ENCODE peak calls at places on chromosomes 6 and 20, in seven cellular contexts. X, T, L, I, J, N and M are unnamed samples.

GRCh38 chr6:74925683-74926082 is 280.2 kb downstream of the COL12A1 start:
- DNase-seq in X (no peak), T (no peak), L (no peak), I (no peak), J (no peak), N (no peak), M (no peak)

GRCh38 chr6:3356824-3357420 is 98.2 kb downstream of the PSMG4 start:
- DNase-seq in X (no peak), T (no peak), L (no peak), I (no peak), J (peak; percentile 63), N (no peak), M (no peak)

GRCh38 chr6:42925248-42925857 is 3.9 kb upstream of the CNPY3 start:
- DNase-seq in X (peak; percentile 76), T (peak; percentile 73), L (no peak), I (no peak), J (peak; percentile 92), N (no peak), M (no peak)

GRCh38 chr6:74510878-74511277 is 695.0 kb downstream of the COL12A1 start:
- DNase-seq in X (no peak), T (no peak), L (no peak), I (no peak), J (no peak), N (no peak), M (peak; percentile 21)

GRCh38 chr20:53282217-53282955 is 310.2 kb downstream of the TSHZ2 start:
- DNase-seq in X (peak; percentile 32), T (peak; percentile 39), L (no peak), I (no peak), J (no peak), N (no peak), M (no peak)

GRCh38 chr6:119481981-119482380 is 132.4 kb upstream of the MAN1A1 start:
- DNase-seq in X (no peak), T (no peak), L (no peak), I (no peak), J (no peak), N (no peak), M (no peak)

GRCh38 chr6:165664553-165665383 is 1.7 kb upstream of the PDE10A start:
- DNase-seq in X (peak; percentile 19), T (no peak), L (peak; percentile 26), I (peak; percentile 7), J (no peak), N (no peak), M (no peak)

GRCh38 chr20:40668449-40669228 is 20.4 kb downstream of the MAFB start:
- DNase-seq in X (no peak), T (no peak), L (no peak), I (no peak), J (no peak), N (no peak), M (no peak)

GRCh38 chr6:65671922-65672321 is 35.1 kb downstream of the EYS start:
- DNase-seq in X (peak; percentile 35), T (no peak), L (no peak), I (no peak), J (peak; percentile 24), N (no peak), M (no peak)

GRCh38 chr6:14046476-14047068 is 71.0 kb upstream of the CD83 start:
- DNase-seq in X (peak; percentile 62), T (peak; percentile 61), L (peak; percentile 38), I (peak; percentile 51), J (peak; percentile 35), N (peak; percentile 23), M (peak; percentile 48)

GRCh38 chr6:34132486-34133185 is 13.3 kb downstream of the GRM4 start:
- DNase-seq in X (peak; percentile 83), T (peak; percentile 89), L (peak; percentile 71), I (peak; percentile 42), J (peak; percentile 43), N (no peak), M (peak; percentile 23)

GRCh38 chr20:18719426-18719825 is 94.2 kb upstream of the SCP2D1 start:
- DNase-seq in X (no peak), T (no peak), L (no peak), I (peak; percentile 78), J (no peak), N (no peak), M (peak; percentile 56)

GRCh38 chr20:24406761-24407550 is 62.5 kb upstream of the SYNDIG1 start:
- DNase-seq in X (no peak), T (peak; percentile 8), L (no peak), I (no peak), J (no peak), N (no peak), M (no peak)

GRCh38 chr6:89487864-89488263 is 54.9 kb downstream of the ANKRD6 start:
- DNase-seq in X (no peak), T (no peak), L (no peak), I (no peak), J (no peak), N (no peak), M (no peak)

GRCh38 chr6:3744211-3744900 is 7.2 kb downstream of the PXDC1 start:
- DNase-seq in X (no peak), T (no peak), L (no peak), I (peak; percentile 73), J (no peak), N (no peak), M (no peak)

GRCh38 chr6:135270676-135271536 is 89.8 kb downstream of the MYB start:
- DNase-seq in X (peak; percentile 71), T (peak; percentile 91), L (no peak), I (no peak), J (no peak), N (peak; percentile 90), M (no peak)

GRCh38 chr6:109227646-109228045 is 132.3 kb downstream of the CEP57L1 start:
- DNase-seq in X (no peak), T (no peak), L (no peak), I (no peak), J (no peak), N (no peak), M (no peak)
- H2AK5ac ChIP-seq in X (no peak overlapping the region), T (no peak overlapping the region), L (no peak overlapping the region), I (no peak overlapping the region), J (no peak overlapping the region), N (no peak overlapping the region), M (no peak overlapping the region)

DNA sequence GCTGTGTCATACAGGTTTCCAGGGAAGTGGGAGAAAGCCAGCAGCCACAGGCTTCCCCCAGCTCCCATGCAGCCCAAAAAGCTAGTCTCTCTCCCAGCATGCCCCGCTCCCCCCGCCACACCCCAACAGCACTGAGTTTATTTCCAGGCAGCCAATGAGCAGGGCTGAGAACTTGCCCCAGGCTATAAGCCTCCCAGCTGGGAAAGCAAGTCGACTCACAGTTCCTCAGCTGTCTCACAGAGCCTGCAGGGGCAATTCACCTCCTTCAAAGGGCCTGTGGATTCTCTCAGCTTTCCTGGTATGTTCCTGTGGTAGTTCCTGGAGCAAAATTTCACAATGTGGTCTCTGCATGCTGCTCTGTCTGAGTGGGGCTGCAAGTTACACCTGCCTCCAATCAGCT is 34.2 kb downstream of the PAX1 start:
- DNase-seq in X (peak; percentile 57), T (peak; percentile 43), L (no peak), I (no peak), J (peak; percentile 90), N (no peak), M (no peak)
- H3K18ac ChIP-seq in X (no peak overlapping the region), T (no peak overlapping the region), L (peak overlapping the region; percentile 2), I (no peak overlapping the region), J (no peak overlapping the region), N (no peak overlapping the region), M (no peak overlapping the region)

GRCh38 chr6:36249010-36249409 is 20.9 kb upstream of the PNPLA1 start:
- DNase-seq in X (peak; percentile 26), T (no peak), L (no peak), I (peak; percentile 17), J (no peak), N (no peak), M (peak; percentile 70)

GRCh38 chr6:36244641-36245280 is 25.1 kb upstream of the PNPLA1 start:
- DNase-seq in X (peak; percentile 98), T (peak; percentile 86), L (peak; percentile 29), I (no peak), J (no peak), N (no peak), M (peak; percentile 36)

GRCh38 chr6:36245572-36246031 is 24.3 kb upstream of the PNPLA1 start:
- DNase-seq in X (peak; percentile 51), T (peak; percentile 85), L (no peak), I (no peak), J (no peak), N (no peak), M (no peak)

GRCh38 chr6:36247691-36248090 is 22.2 kb upstream of the PNPLA1 start:
- DNase-seq in X (peak; percentile 75), T (no peak), L (no peak), I (no peak), J (no peak), N (no peak), M (peak; percentile 61)

DNA sequence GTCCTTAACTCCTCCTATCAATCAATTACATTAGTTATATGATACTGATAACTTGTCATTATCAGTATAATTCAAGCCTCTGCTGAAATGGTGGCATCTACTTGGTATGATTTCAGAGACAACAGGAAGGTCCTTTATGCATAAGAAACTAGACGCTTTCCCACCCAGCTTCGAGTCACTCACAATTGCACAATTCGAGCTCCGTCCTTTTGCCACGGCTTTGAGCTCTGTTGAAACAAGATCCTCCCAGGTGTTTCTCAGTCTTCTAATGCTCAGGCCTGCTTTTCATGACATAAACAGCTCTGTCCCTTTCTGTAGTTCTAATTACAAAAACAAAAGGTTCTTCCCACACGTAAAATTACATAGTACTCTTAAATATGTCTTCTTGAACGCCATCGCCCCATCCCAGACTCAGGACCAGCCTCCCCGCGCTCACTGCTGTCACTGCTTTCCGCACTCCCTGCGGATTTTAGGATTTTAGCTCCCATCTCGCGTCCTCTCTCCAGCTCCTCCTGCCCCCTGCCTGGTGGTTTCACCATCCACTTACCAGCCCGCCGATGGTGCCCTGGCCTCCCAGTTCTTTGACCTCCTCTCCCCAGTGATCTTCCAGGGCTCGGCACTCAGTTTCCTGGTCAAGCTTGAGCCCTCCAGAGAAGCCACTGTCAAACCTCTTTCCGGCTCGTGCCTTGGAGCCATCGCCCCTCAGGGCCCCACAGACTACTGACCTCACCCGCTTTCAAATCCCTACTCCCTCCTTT is 23.2 kb upstream of the PNPLA1 start:
- DNase-seq in X (no peak), T (no peak), L (no peak), I (no peak), J (no peak), N (no peak), M (peak; percentile 31)
- H2AK5ac ChIP-seq in X (no peak overlapping the region), T (no peak overlapping the region), L (no peak overlapping the region), I (no peak overlapping the region), J (peak overlapping the region; percentile 71), N (no peak overlapping the region), M (peak overlapping the region; percentile 62)

GRCh38 chr6:137134483-137134882 is 39.0 kb downstream of the IL22RA2 start:
- DNase-seq in X (no peak), T (no peak), L (no peak), I (no peak), J (no peak), N (no peak), M (no peak)

GRCh38 chr6:137133136-137133535 is 40.3 kb downstream of the IL22RA2 start:
- DNase-seq in X (peak; percentile 9), T (peak; percentile 61), L (no peak), I (no peak), J (no peak), N (peak; percentile 7), M (no peak)

GRCh38 chr6:137136065-137136464 is 37.4 kb downstream of the IL22RA2 start:
- DNase-seq in X (no peak), T (no peak), L (no peak), I (no peak), J (no peak), N (no peak), M (no peak)
- H3K18ac ChIP-seq in X (no peak overlapping the region), T (no peak overlapping the region), L (no peak overlapping the region), I (no peak overlapping the region), J (no peak overlapping the region), N (no peak overlapping the region), M (no peak overlapping the region)